ENCODE peak calls at places on chromosomes 5 and 9, in eight cellular contexts. One of them, this sample, is unnamed.

GRCh38 chr5:180284161-180284560 is 7.7 kb downstream of the MAPK9 start:
- DNase-seq in GM12865: no peak
- DNase-seq in AG04449: no peak
- DNase-seq in choroid plexus epithelial cell: no peak
- DNase-seq in natural killer cell: no peak
- DNase-seq in GM12864: no peak
- DNase-seq in neural progenitor cell: peak
- DNase-seq in GM20000: no peak
- DNase-seq in this sample: no peak

GRCh38 chr5:52069997-52070396 is 686.7 kb downstream of the ISL1 start:
- DNase-seq in GM12865: no peak
- DNase-seq in AG04449: no peak
- DNase-seq in choroid plexus epithelial cell: no peak
- DNase-seq in natural killer cell: no peak
- DNase-seq in GM12864: no peak
- DNase-seq in neural progenitor cell: no peak
- DNase-seq in GM20000: no peak
- DNase-seq in this sample: no peak

GRCh38 chr9:99361827-99362226 is 139.7 kb downstream of the SEC61B start:
- DNase-seq in GM12865: no peak
- DNase-seq in AG04449: no peak
- DNase-seq in choroid plexus epithelial cell: no peak
- DNase-seq in natural killer cell: no peak
- DNase-seq in GM12864: no peak
- DNase-seq in neural progenitor cell: peak
- DNase-seq in GM20000: no peak
- DNase-seq in this sample: no peak

GRCh38 chr9:134367796-134368490 is 41.7 kb downstream of the RXRA start:
- DNase-seq in GM12865: no peak
- DNase-seq in AG04449: no peak
- DNase-seq in choroid plexus epithelial cell: no peak
- DNase-seq in natural killer cell: no peak
- DNase-seq in GM12864: no peak
- DNase-seq in neural progenitor cell: peak
- DNase-seq in GM20000: no peak
- DNase-seq in this sample: no peak

GRCh38 chr9:133713960-133714495 is 24.1 kb downstream of the SARDH start:
- DNase-seq in GM12865: no peak
- DNase-seq in AG04449: no peak
- DNase-seq in choroid plexus epithelial cell: no peak
- DNase-seq in natural killer cell: no peak
- DNase-seq in GM12864: no peak
- DNase-seq in neural progenitor cell: no peak
- DNase-seq in GM20000: no peak
- DNase-seq in this sample: no peak

GRCh38 chr9:120724757-120725156 is 10.5 kb upstream of the MEGF9 start:
- DNase-seq in GM12865: no peak
- DNase-seq in AG04449: no peak
- DNase-seq in choroid plexus epithelial cell: no peak
- DNase-seq in natural killer cell: no peak
- DNase-seq in GM12864: no peak
- DNase-seq in neural progenitor cell: no peak
- DNase-seq in GM20000: no peak
- DNase-seq in this sample: no peak

GRCh38 chr9:126516936-126517750 is 96.6 kb upstream of the LMX1B start:
- DNase-seq in GM12865: no peak
- DNase-seq in AG04449: peak
- DNase-seq in choroid plexus epithelial cell: peak
- DNase-seq in natural killer cell: peak
- DNase-seq in GM12864: no peak
- DNase-seq in neural progenitor cell: peak
- DNase-seq in GM20000: peak
- DNase-seq in this sample: peak

GRCh38 chr5:120108586-120109254 is 355.4 kb upstream of the PRR16 start:
- DNase-seq in GM12865: no peak
- DNase-seq in AG04449: no peak
- DNase-seq in choroid plexus epithelial cell: peak
- DNase-seq in natural killer cell: no peak
- DNase-seq in GM12864: no peak
- DNase-seq in neural progenitor cell: no peak
- DNase-seq in GM20000: no peak
- DNase-seq in this sample: no peak

GRCh38 chr9:108634164-108634563 is 221.6 kb downstream of the ACTL7B start:
- DNase-seq in GM12865: no peak
- DNase-seq in AG04449: no peak
- DNase-seq in choroid plexus epithelial cell: peak
- DNase-seq in natural killer cell: no peak
- DNase-seq in GM12864: no peak
- DNase-seq in neural progenitor cell: no peak
- DNase-seq in GM20000: no peak
- DNase-seq in this sample: no peak

GRCh38 chr5:55994502-55994997 is at the start of gene IL6ST:
- DNase-seq in GM12865: no peak
- DNase-seq in AG04449: no peak
- DNase-seq in choroid plexus epithelial cell: peak
- DNase-seq in natural killer cell: no peak
- DNase-seq in GM12864: no peak
- DNase-seq in neural progenitor cell: no peak
- DNase-seq in GM20000: no peak
- DNase-seq in this sample: peak

GRCh38 chr5:52759381-52759780 is 28.3 kb upstream of the ITGA1 start:
- DNase-seq in GM12865: no peak
- DNase-seq in AG04449: peak
- DNase-seq in choroid plexus epithelial cell: peak
- DNase-seq in natural killer cell: no peak
- DNase-seq in GM12864: no peak
- DNase-seq in neural progenitor cell: no peak
- DNase-seq in GM20000: no peak
- DNase-seq in this sample: no peak

GRCh38 chr5:98443916-98444315 is 329.5 kb upstream of the RGMB start:
- DNase-seq in GM12865: no peak
- DNase-seq in AG04449: no peak
- DNase-seq in choroid plexus epithelial cell: peak
- DNase-seq in natural killer cell: no peak
- DNase-seq in GM12864: no peak
- DNase-seq in neural progenitor cell: no peak
- DNase-seq in GM20000: no peak
- DNase-seq in this sample: no peak

GRCh38 chr5:107483196-107483595 is 187.5 kb downstream of the EFNA5 start:
- DNase-seq in GM12865: no peak
- DNase-seq in AG04449: no peak
- DNase-seq in choroid plexus epithelial cell: no peak
- DNase-seq in natural killer cell: no peak
- DNase-seq in GM12864: no peak
- DNase-seq in neural progenitor cell: peak
- DNase-seq in GM20000: no peak
- DNase-seq in this sample: no peak

GRCh38 chr5:50730336-50730735 is 63.9 kb downstream of the PARP8 start:
- DNase-seq in GM12865: no peak
- DNase-seq in AG04449: no peak
- DNase-seq in choroid plexus epithelial cell: no peak
- DNase-seq in natural killer cell: no peak
- DNase-seq in GM12864: no peak
- DNase-seq in neural progenitor cell: peak
- DNase-seq in GM20000: no peak
- DNase-seq in this sample: no peak

GRCh38 chr9:111891910-111892499 is 4.6 kb upstream of the UGCG start:
- DNase-seq in GM12865: no peak
- DNase-seq in AG04449: no peak
- DNase-seq in choroid plexus epithelial cell: no peak
- DNase-seq in natural killer cell: no peak
- DNase-seq in GM12864: no peak
- DNase-seq in neural progenitor cell: no peak
- DNase-seq in GM20000: peak
- DNase-seq in this sample: no peak

GRCh38 chr5:149549461-149550266 is 1.6 kb downstream of the CSNK1A1 start:
- DNase-seq in GM12865: peak
- DNase-seq in AG04449: no peak
- DNase-seq in choroid plexus epithelial cell: peak
- DNase-seq in natural killer cell: no peak
- DNase-seq in GM12864: peak
- DNase-seq in neural progenitor cell: peak
- DNase-seq in GM20000: peak
- DNase-seq in this sample: peak

GRCh38 chr5:127077346-127077745 is 4.0 kb upstream of the C5orf63 start:
- DNase-seq in GM12865: no peak
- DNase-seq in AG04449: no peak
- DNase-seq in choroid plexus epithelial cell: no peak
- DNase-seq in natural killer cell: no peak
- DNase-seq in GM12864: no peak
- DNase-seq in neural progenitor cell: no peak
- DNase-seq in GM20000: no peak
- DNase-seq in this sample: no peak

GRCh38 chr9:113993838-113994540 is 84.1 kb downstream of the AMBP start:
- DNase-seq in GM12865: no peak
- DNase-seq in AG04449: no peak
- DNase-seq in choroid plexus epithelial cell: peak
- DNase-seq in natural killer cell: no peak
- DNase-seq in GM12864: no peak
- DNase-seq in neural progenitor cell: no peak
- DNase-seq in GM20000: no peak
- DNase-seq in this sample: peak

GRCh38 chr5:157026789-157027424 is 32.0 kb downstream of the HAVCR1 start:
- DNase-seq in GM12865: peak
- DNase-seq in AG04449: no peak
- DNase-seq in choroid plexus epithelial cell: no peak
- DNase-seq in natural killer cell: no peak
- DNase-seq in GM12864: no peak
- DNase-seq in neural progenitor cell: peak
- DNase-seq in GM20000: no peak
- DNase-seq in this sample: no peak

GRCh38 chr9:21624675-21625477 is 142.8 kb upstream of the IFNE start:
- DNase-seq in GM12865: no peak
- DNase-seq in AG04449: no peak
- DNase-seq in choroid plexus epithelial cell: no peak
- DNase-seq in natural killer cell: no peak
- DNase-seq in GM12864: no peak
- DNase-seq in neural progenitor cell: no peak
- DNase-seq in GM20000: no peak
- DNase-seq in this sample: no peak

GRCh38 chr5:88702328-88702727 is 180.7 kb downstream of the MEF2C start:
- DNase-seq in GM12865: no peak
- DNase-seq in AG04449: no peak
- DNase-seq in choroid plexus epithelial cell: peak
- DNase-seq in natural killer cell: no peak
- DNase-seq in GM12864: no peak
- DNase-seq in neural progenitor cell: peak
- DNase-seq in GM20000: no peak
- DNase-seq in this sample: no peak
- TF ChIP-seq CTCF in GM12865: no peak
- TF ChIP-seq CTCF in AG04449: no peak
- TF ChIP-seq CTCF in choroid plexus epithelial cell: no peak
- TF ChIP-seq CTCF in natural killer cell: no peak
- TF ChIP-seq CTCF in GM12864: no peak
- TF ChIP-seq CTCF in neural progenitor cell: no peak
- TF ChIP-seq CTCF in GM20000: no peak
- TF ChIP-seq CTCF in this sample: no peak

DNA sequence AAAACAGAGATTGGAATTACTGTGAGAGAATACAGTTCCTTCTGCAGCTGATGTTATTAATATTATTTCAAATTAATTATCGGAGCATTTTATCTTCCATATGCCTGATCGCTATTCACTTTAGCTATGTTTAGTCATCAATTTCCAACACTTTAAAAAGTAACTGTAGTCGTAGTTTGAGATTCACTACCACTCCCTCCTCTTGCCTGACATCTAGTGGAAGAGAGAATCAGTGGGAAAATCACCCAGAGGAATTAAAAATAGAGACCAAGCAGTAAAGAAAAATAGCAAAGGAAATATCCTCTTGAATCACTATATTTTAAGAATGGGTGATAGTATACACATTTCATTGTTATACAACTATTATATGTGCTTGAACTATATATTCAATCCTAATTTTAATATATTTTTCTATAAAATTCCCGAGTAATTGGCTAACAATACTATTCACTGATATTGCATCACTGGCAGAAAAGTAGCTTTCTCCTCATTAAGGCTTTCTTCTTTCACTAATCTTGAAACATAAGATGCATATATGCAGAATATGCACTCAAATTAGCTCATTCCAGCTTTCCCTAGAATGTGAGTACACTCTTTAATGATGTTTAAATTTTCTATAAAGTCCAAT is 708.7 kb downstream of the CDH9 start:
- DNase-seq in GM12865: no peak
- DNase-seq in AG04449: no peak
- DNase-seq in choroid plexus epithelial cell: peak
- DNase-seq in natural killer cell: no peak
- DNase-seq in GM12864: no peak
- DNase-seq in neural progenitor cell: peak
- DNase-seq in GM20000: no peak
- DNase-seq in this sample: no peak
- TF ChIP-seq CTCF in GM12865: no peak
- TF ChIP-seq CTCF in AG04449: no peak
- TF ChIP-seq CTCF in choroid plexus epithelial cell: peak
- TF ChIP-seq CTCF in natural killer cell: no peak
- TF ChIP-seq CTCF in GM12864: no peak
- TF ChIP-seq CTCF in neural progenitor cell: peak
- TF ChIP-seq CTCF in GM20000: no peak
- TF ChIP-seq CTCF in this sample: no peak

GRCh38 chr5:40755093-40755406 is 711 bp downstream of the TTC33 start:
- DNase-seq in GM12865: peak
- DNase-seq in AG04449: peak
- DNase-seq in choroid plexus epithelial cell: peak
- DNase-seq in natural killer cell: peak
- DNase-seq in GM12864: peak
- DNase-seq in neural progenitor cell: peak
- DNase-seq in GM20000: peak
- DNase-seq in this sample: peak
- TF ChIP-seq CTCF in GM12865: peak
- TF ChIP-seq CTCF in AG04449: peak
- TF ChIP-seq CTCF in choroid plexus epithelial cell: peak
- TF ChIP-seq CTCF in natural killer cell: peak
- TF ChIP-seq CTCF in GM12864: peak
- TF ChIP-seq CTCF in neural progenitor cell: peak
- TF ChIP-seq CTCF in GM20000: peak
- TF ChIP-seq CTCF in this sample: peak

GRCh38 chr5:139138109-139138508 is 60.1 kb downstream of the SIL1 start:
- DNase-seq in GM12865: no peak
- DNase-seq in AG04449: no peak
- DNase-seq in choroid plexus epithelial cell: peak
- DNase-seq in natural killer cell: no peak
- DNase-seq in GM12864: no peak
- DNase-seq in neural progenitor cell: no peak
- DNase-seq in GM20000: no peak
- DNase-seq in this sample: no peak

GRCh38 chr5:139138790-139139189 is 59.4 kb downstream of the SIL1 start:
- DNase-seq in GM12865: peak
- DNase-seq in AG04449: no peak
- DNase-seq in choroid plexus epithelial cell: peak
- DNase-seq in natural killer cell: no peak
- DNase-seq in GM12864: no peak
- DNase-seq in neural progenitor cell: peak
- DNase-seq in GM20000: no peak
- DNase-seq in this sample: no peak

GRCh38 chr5:139140631-139141071 is 57.5 kb downstream of the SIL1 start:
- DNase-seq in GM12865: peak
- DNase-seq in AG04449: peak
- DNase-seq in choroid plexus epithelial cell: peak
- DNase-seq in natural killer cell: no peak
- DNase-seq in GM12864: no peak
- DNase-seq in neural progenitor cell: no peak
- DNase-seq in GM20000: peak
- DNase-seq in this sample: no peak

GRCh38 chr5:139134906-139135305 is 63.3 kb downstream of the SIL1 start:
- DNase-seq in GM12865: no peak
- DNase-seq in AG04449: no peak
- DNase-seq in choroid plexus epithelial cell: no peak
- DNase-seq in natural killer cell: no peak
- DNase-seq in GM12864: no peak
- DNase-seq in neural progenitor cell: no peak
- DNase-seq in GM20000: no peak
- DNase-seq in this sample: no peak

GRCh38 chr5:139137703-139138102 is 60.5 kb downstream of the SIL1 start:
- DNase-seq in GM12865: peak
- DNase-seq in AG04449: no peak
- DNase-seq in choroid plexus epithelial cell: peak
- DNase-seq in natural killer cell: no peak
- DNase-seq in GM12864: no peak
- DNase-seq in neural progenitor cell: peak
- DNase-seq in GM20000: no peak
- DNase-seq in this sample: no peak
- TF ChIP-seq CTCF in GM12865: peak
- TF ChIP-seq CTCF in AG04449: no peak
- TF ChIP-seq CTCF in choroid plexus epithelial cell: peak
- TF ChIP-seq CTCF in natural killer cell: no peak
- TF ChIP-seq CTCF in GM12864: peak
- TF ChIP-seq CTCF in neural progenitor cell: peak
- TF ChIP-seq CTCF in GM20000: no peak
- TF ChIP-seq CTCF in this sample: no peak

This sample was measured in CD14-positive monocyte.